ENCODE peak calls at places on chromosomes 4 and X, in five cellular contexts. Z is CD4-positive, alpha-beta memory T cell; L is amniotic stem cell; F is nucleus accumbens; V is activated CD8-positive, alpha-beta T cell treated with anti-CD3 and anti-CD28 coated beads for 36 hours. E is an unnamed sample.

GRCh38 chrX:110992611-110993010 is 103.4 kb upstream of the PAK3 start:
- DNase-seq in F (no peak), V (peak; percentile 34), L (peak; percentile 3), Z (peak; percentile 33), E (no peak)

GRCh38 chrX:10042055-10042454 is 74.9 kb downstream of the CLDN34 start:
- DNase-seq in V (no peak), Z (no peak), L (no peak), F (no peak), E (no peak)

GRCh38 chrX:40278340-40279090 is 180.8 kb upstream of the BCOR start:
- DNase-seq in Z (peak; percentile 61), L (no peak), F (no peak), V (peak; percentile 68), E (no peak)

GRCh38 chr4:10106421-10107039 is 10.1 kb downstream of the WDR1 start:
- DNase-seq in L (peak; percentile 96), V (peak; percentile 95), Z (peak; percentile 49), F (peak; percentile 18), E (peak; percentile 92)

GRCh38 chr4:68310651-68311247 is 39.1 kb downstream of the YTHDC1 start:
- DNase-seq in L (no peak), F (no peak), V (no peak), Z (no peak), E (no peak)

GRCh38 chr4:102598102-102598758 is 97.1 kb downstream of the NFKB1 start:
- DNase-seq in F (no peak), L (no peak), V (peak; percentile 49), Z (peak; percentile 73), E (no peak)

GRCh38 chrX:110145854-110146253 is 142.9 kb downstream of the TMEM164 start:
- DNase-seq in F (no peak), V (peak; percentile 23), L (peak; percentile 21), Z (peak; percentile 28), E (no peak)

GRCh38 chr4:148445071-148445902 is 3.1 kb upstream of the NR3C2 start:
- DNase-seq in V (peak; percentile 72), F (no peak), L (no peak), Z (peak; percentile 85), E (no peak)

GRCh38 chr4:7428261-7429068 is 6.3 kb downstream of the PSAPL1 start:
- DNase-seq in Z (no peak), L (no peak), V (no peak), F (no peak), E (no peak)

GRCh38 chr4:338759-339097 is 1.1 kb downstream of the ZNF141 start:
- DNase-seq in F (no peak), Z (no peak), L (no peak), V (no peak), E (no peak)

E was measured in HFF-Myc.